ENCODE peak calls at places on chromosomes 3 and 15, in four cellular contexts. H is MM.1S, F is OCI-LY7, S is mesenchymal stem cell. N is an unnamed sample.

GRCh38 chr3:449711-450110 is 253.1 kb downstream of the CHL1 start:
- DNase-seq in H (no peak), F (no peak), S (no peak), N (no peak)

GRCh38 chr15:95604634-95605036 is 725.9 kb upstream of the NR2F2 start:
- DNase-seq in H (no peak), F (no peak), S (peak), N (no peak)

GRCh38 chr3:165206454-165207266 is 10.5 kb upstream of the SLITRK3 start:
- DNase-seq in H (peak), F (peak), S (peak), N (no peak)

GRCh38 chr15:79339588-79340314 is 28.8 kb downstream of the TMED3 start:
- DNase-seq in H (peak), F (peak), S (peak), N (no peak)

GRCh38 chr15:55250392-55250791 is 39.2 kb downstream of the RAB27A start:
- DNase-seq in H (no peak), F (no peak), S (peak), N (no peak)

GRCh38 chr3:99407257-99407656 is 231.1 kb upstream of the COL8A1 start:
- DNase-seq in H (no peak), F (no peak), S (peak), N (no peak)

GRCh38 chr15:81642451-81642990 is 268.5 kb upstream of the TMC3 start:
- DNase-seq in H (peak), F (no peak), S (peak), N (no peak)

GRCh38 chr3:188583476-188584161 is 429.7 kb downstream of the LPP start:
- DNase-seq in H (no peak), F (peak), S (peak), N (peak)

GRCh38 chr3:123344175-123344908 is 104.5 kb downstream of the ADCY5 start:
- DNase-seq in H (peak), F (no peak), S (peak), N (peak)

GRCh38 chr3:122366379-122366749 is 16.7 kb downstream of the MIX23 start:
- DNase-seq in H (no peak), F (no peak), S (no peak), N (no peak)

GRCh38 chr3:166284994-166285393 is 447.8 kb upstream of the BCHE start:
- DNase-seq in H (no peak), F (no peak), S (peak), N (no peak)
- H3K4me2 ChIP-seq in H (no peak), F (no peak), S (no peak), N (no peak)

DNA sequence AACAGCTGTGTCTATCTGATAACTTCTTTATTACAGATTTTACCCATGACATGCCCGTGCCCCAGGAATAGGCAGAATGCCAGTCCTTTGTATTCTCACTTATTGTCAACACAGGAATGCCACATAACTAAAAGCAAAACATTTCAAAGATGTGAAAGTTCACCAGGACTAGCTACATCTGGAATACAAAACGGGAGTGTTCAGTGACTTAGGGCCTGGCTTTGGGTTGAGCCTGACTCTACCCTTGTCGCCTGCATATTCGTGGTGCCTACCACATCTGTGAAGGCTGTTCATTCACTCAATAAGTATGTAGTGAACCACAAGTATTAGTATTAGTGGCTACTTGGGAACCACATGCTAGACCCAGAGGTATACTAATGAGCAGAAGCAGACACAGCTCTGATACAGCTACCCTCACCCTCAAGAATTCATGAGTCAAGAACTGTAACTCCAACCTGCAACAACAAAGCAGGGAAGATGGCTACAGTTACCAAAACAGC is 2.8 kb downstream of the TNFSF10 start:
- DNase-seq in H (no peak), F (no peak), S (peak), N (no peak)
- H3K4me3 ChIP-seq in H (no peak), F (no peak), S (no peak), N (no peak)

GRCh38 chr3:53844262-53845102 is 1.7 kb downstream of the CHDH start:
- DNase-seq in H (no peak), F (peak), S (no peak), N (no peak)

GRCh38 chr3:53845881-53846133 is 412 bp downstream of the CHDH start:
- DNase-seq in H (no peak), F (no peak), S (no peak), N (no peak)

GRCh38 chr3:53845103-53845880 is 927 bp downstream of the CHDH start:
- DNase-seq in H (peak), F (peak), S (peak), N (peak)

GRCh38 chr3:53846134-53846850 is at the start of the genes CHDH and IL17RB:
- DNase-seq in H (peak), F (peak), S (no peak), N (peak)

GRCh38 chr3:53846851-53847155 is 435 bp downstream of the IL17RB start:
- DNase-seq in H (no peak), F (no peak), S (no peak), N (no peak)
- H3K4me2 ChIP-seq in H (peak), F (no peak), S (no peak), N (peak)

GRCh38 chr3:114451561-114452018 is 157.8 kb downstream of the TIGIT start:
- DNase-seq in H (no peak), F (no peak), S (no peak), N (no peak)

GRCh38 chr3:114452176-114452744 is 158.4 kb downstream of the TIGIT start:
- DNase-seq in H (no peak), F (peak), S (no peak), N (no peak)

GRCh38 chr3:114450008-114450596 is 156.3 kb downstream of the TIGIT start:
- DNase-seq in H (no peak), F (peak), S (no peak), N (no peak)

GRCh38 chr3:114449271-114450007 is 155.6 kb downstream of the TIGIT start:
- DNase-seq in H (no peak), F (peak), S (no peak), N (no peak)

GRCh38 chr3:114451051-114451451 is 157.2 kb downstream of the TIGIT start:
- DNase-seq in H (peak), F (peak), S (no peak), N (no peak)
- H3K4me3 ChIP-seq in H (no peak), F (peak), S (no peak), N (no peak)

GRCh38 chr3:14614189-14614588 is 37.4 kb upstream of the CCDC174 start:
- DNase-seq in H (no peak), F (no peak), S (no peak), N (no peak)
- H3K4me2 ChIP-seq in H (no peak), F (no peak), S (no peak), N (no peak)

N was measured in osteoblast.